ENCODE peak calls at places on chromosomes 5 and 9, in five cellular contexts. Z is PC-9, Y is cardiac muscle cell, O is H1, C is sigmoid colon. D is an unnamed sample.
A peak's percentile ranks its signal among the peaks of the same experiment; 100 is the strongest.

GRCh38 chr5:67092447-67093023 is 104.1 kb downstream of the CD180 start:
- DNase-seq in Z (peak; percentile 2), Y (no peak), O (no peak), C (no peak), D (no peak)

GRCh38 chr5:134457801-134458200 is 46.1 kb upstream of the CDKN2AIPNL start:
- DNase-seq in Z (no peak), Y (no peak), O (no peak), C (peak; percentile 33), D (no peak)

GRCh38 chr9:124283232-124283814 is 25.6 kb downstream of the NEK6 start:
- DNase-seq in Z (no peak), Y (no peak), O (no peak), C (no peak), D (no peak)

GRCh38 chr5:62974623-62975022 is 396.0 kb downstream of the LRRC70 start:
- DNase-seq in Z (no peak), Y (peak; percentile 52), O (no peak), C (no peak), D (no peak)

GRCh38 chr9:91126761-91127420 is 234.8 kb downstream of the AUH start:
- DNase-seq in Z (no peak), Y (peak; percentile 47), O (no peak), C (no peak), D (no peak)

GRCh38 chr9:29793970-29794369 is 2220.7 kb upstream of the C9orf72 start:
- DNase-seq in Z (no peak), Y (no peak), O (no peak), C (no peak), D (no peak)

GRCh38 chr9:35696520-35697215 is 6.9 kb upstream of the TPM2 start:
- DNase-seq in Z (peak; percentile 35), Y (peak; percentile 65), O (peak; percentile 84), C (peak; percentile 78), D (no peak)

GRCh38 chr5:138700581-138701362 is 52.5 kb upstream of the CTNNA1 start:
- DNase-seq in Z (no peak), Y (no peak), O (no peak), C (no peak), D (no peak)

GRCh38 chr5:39775458-39776365 is 350.9 kb upstream of the DAB2 start:
- DNase-seq in Z (no peak), Y (peak; percentile 82), O (no peak), C (no peak), D (no peak)

DNA sequence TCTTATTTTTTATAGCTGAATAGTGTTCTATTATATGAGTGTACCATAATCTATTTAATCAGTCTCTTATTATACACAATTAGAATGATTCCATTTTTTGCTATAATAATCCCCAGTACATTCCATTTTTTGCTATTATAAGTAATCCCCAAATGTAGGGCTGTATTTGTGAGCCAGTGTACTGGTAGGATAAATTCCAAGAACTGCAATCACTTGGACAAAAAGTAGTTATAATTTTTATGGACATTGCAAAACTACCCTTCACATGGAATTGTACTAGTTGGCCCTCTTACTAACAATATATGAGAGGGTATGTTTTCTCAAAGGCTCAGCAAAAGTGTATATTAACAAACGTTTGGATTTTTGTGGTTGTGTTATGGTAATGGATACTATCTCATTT is 481.7 kb upstream of the CLINT1 start:
- DNase-seq in Z (no peak), Y (no peak), O (no peak), C (no peak), D (no peak)
- H3K9me3 ChIP-seq in Z (no peaks in the 10 kb centered on the region), Y (no peaks in the 10 kb centered on the region), O (peaks cover 5% of the 10 kb centered on the region), C (no peaks in the 10 kb centered on the region), D (no peaks in the 10 kb centered on the region)

GRCh38 chr5:26543987-26544386 is 494.4 kb downstream of the CDH9 start:
- DNase-seq in Z (no peak), Y (no peak), O (no peak), C (no peak), D (no peak)
- H3K9me3 ChIP-seq in Z (no peaks in the 10 kb centered on the region), Y (no peaks in the 10 kb centered on the region), O (peaks cover 3% of the 10 kb centered on the region), C (no peaks in the 10 kb centered on the region), D (no peaks in the 10 kb centered on the region)

DNA sequence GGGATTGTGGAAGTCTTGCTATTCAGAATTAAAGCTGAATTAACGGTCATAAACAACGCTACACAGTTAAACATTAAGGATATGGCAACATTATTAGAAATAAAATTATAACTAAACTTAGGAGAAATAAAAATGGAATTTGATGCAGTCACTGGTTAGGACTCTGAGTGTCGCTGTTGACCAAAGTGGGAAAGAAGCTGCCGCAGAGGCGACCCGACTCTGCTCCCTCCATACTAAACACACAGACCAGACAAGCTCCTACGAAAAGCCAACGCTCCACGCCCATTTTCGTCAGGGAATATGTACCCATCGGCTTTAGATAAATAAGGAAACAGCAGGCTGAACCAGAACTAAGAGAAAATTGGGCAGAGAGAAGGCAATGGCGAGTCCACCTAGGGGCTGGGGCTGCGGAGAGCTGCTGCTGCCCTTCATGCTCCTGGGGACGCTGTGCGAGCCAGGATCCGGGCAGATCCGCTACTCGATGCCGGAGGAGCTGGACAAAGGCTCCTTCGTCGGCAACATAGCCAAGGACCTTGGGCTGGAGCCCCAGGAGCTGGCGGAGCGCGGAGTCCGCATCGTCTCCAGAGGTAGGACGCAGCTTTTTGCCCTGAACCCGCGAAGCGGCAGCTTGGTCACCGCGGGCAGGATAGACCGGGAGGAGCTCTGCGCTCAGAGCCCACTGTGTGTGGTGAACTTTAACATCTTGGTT is at the start of gene PCDHGA5:
- DNase-seq in Z (no peak), Y (peak; percentile 12), O (no peak), C (no peak), D (no peak)
- H3K9me3 ChIP-seq in Z (peaks cover 12% of the 10 kb centered on the region), Y (peaks cover 3% of the 10 kb centered on the region), O (peaks cover 43% of the 10 kb centered on the region), C (peaks cover 53% of the 10 kb centered on the region), D (peaks cover 7% of the 10 kb centered on the region)

GRCh38 chr5:45271626-45272025 is 424.6 kb downstream of the HCN1 start:
- DNase-seq in Z (no peak), Y (no peak), O (no peak), C (no peak), D (no peak)
- H3K9me3 ChIP-seq in Z (no peaks in the 10 kb centered on the region), Y (no peaks in the 10 kb centered on the region), O (no peaks in the 10 kb centered on the region), C (no peaks in the 10 kb centered on the region), D (no peaks in the 10 kb centered on the region)

DNA sequence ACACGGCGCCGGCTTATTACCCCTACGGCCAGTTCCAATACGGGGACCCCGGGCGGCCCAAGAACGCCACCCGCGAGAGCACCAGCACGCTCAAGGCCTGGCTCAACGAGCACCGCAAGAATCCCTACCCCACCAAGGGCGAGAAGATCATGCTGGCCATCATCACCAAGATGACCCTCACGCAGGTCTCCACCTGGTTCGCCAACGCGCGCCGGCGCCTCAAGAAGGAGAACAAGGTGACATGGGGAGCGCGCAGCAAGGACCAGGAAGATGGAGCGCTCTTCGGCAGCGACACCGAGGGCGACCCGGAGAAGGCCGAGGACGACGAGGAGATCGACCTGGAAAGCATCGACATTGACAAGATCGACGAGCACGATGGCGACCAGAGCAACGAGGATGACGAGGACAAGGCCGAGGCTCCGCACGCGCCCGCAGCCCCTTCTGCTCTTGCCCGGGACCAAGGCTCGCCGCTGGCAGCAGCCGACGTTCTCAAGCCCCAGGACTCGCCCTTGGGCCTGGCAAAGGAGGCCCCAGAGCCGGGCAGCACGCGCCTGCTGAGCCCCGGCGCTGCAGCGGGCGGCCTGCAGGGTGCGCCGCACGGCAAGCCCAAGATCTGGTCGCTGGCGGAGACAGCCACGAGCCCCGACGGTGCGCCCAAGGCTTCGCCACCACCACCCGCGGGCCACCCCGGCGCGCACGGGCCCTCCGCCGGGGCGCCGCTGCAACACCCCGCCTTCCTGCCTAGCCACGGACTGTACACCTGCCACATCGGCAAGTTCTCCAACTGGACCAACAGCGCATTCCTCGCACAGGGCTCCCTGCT is 3.9 kb downstream of the IRX1 start:
- DNase-seq in Z (no peak), Y (no peak), O (peak; percentile 85), C (no peak), D (no peak)
- H3K9me3 ChIP-seq in Z (peaks cover 7% of the 10 kb centered on the region), Y (no peaks in the 10 kb centered on the region), O (no peaks in the 10 kb centered on the region), C (no peaks in the 10 kb centered on the region), D (no peaks in the 10 kb centered on the region)

GRCh38 chr5:3114467-3114866 is 363.0 kb upstream of the IRX2 start:
- DNase-seq in Z (no peak), Y (no peak), O (no peak), C (peak; percentile 3), D (no peak)
- H3K9me3 ChIP-seq in Z (no peaks in the 10 kb centered on the region), Y (no peaks in the 10 kb centered on the region), O (no peaks in the 10 kb centered on the region), C (no peaks in the 10 kb centered on the region), D (no peaks in the 10 kb centered on the region)

DNA sequence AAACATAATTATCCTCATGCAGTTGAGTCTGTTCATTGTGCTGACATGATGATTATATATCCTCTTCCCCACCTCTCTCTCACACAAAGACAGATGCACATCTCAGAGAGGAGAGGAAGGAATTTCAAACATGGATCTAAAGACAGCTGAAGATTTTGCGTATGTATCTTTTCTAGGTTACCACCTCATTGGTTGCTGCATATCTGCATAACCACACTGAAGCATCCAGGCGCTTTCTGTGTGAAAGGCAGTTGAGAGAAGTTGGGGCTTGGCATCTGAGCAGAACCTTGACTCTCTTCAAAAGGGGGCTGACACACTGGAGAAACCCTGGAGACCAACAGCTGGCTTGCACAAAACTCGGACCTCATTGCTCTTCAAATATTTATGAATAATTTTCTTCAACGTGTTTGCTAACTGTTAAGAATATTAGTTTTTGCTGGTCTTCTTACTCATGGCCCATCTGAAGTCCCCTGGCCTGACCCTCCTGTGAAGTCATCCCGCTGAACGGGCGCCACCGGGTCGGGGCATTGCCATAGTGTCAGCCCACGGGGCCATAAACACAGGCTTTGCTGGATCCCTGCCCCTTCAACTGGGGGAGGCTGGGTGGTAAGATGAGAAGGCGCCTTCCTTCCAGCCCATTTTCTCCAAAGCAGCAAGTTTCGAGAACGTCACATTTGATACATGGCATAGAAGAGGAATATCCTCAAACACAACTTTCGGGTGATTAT is 593.2 kb upstream of the CLINT1 start:
- DNase-seq in Z (no peak), Y (no peak), O (no peak), C (no peak), D (no peak)
- H3K9me3 ChIP-seq in Z (no peaks in the 10 kb centered on the region), Y (no peaks in the 10 kb centered on the region), O (peaks cover 2% of the 10 kb centered on the region), C (no peaks in the 10 kb centered on the region), D (no peaks in the 10 kb centered on the region)

GRCh38 chr5:156929366-156929948 is 33.6 kb downstream of the TIMD4 start:
- DNase-seq in Z (no peak), Y (no peak), O (no peak), C (no peak), D (no peak)
- H3K9me3 ChIP-seq in Z (no peaks in the 10 kb centered on the region), Y (no peaks in the 10 kb centered on the region), O (no peaks in the 10 kb centered on the region), C (no peaks in the 10 kb centered on the region), D (no peaks in the 10 kb centered on the region)

DNA sequence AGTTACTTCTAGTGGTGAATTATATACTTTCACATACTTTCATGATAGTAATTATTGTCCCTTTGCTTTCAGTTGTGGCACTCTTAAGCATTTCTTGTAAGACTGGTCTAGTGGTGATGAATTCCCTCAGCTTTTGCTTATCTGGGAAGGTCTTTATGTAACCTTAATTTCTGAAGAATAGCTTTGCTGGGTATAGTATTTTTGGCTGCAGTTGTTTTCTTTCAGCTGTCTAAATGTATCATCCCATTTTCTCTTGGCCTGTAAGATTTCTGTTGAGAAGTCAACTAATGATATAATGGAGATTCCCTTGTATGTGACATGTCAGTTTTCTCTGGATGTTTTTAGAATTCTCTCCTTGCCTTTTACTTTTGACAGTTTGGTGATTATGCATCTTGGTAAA is 41.0 kb downstream of the TMEM38B start:
- DNase-seq in Z (no peak), Y (no peak), O (no peak), C (no peak), D (no peak)
- H3K9me3 ChIP-seq in Z (peaks cover 12% of the 10 kb centered on the region), Y (no peaks in the 10 kb centered on the region), O (no peaks in the 10 kb centered on the region), C (no peaks in the 10 kb centered on the region), D (no peaks in the 10 kb centered on the region)